ENCODE peak calls at places on chromosome 19, in five cellular contexts. M, D, I, G and Z are unnamed samples.
A peak's percentile ranks its signal among the peaks of the same experiment; 100 is the strongest.

GRCh38 chr19:1512671-1513491 is at the start of gene ADAMTSL5:
- DNase-seq in M (peak; percentile 28), D (no peak), I (peak; percentile 76), G (peak; percentile 82), Z (no peak)

GRCh38 chr19:48558018-48558684 is 6.2 kb downstream of the SULT2B1 start:
- DNase-seq in M (peak; percentile 40), D (no peak), I (no peak), G (peak; percentile 98), Z (peak; percentile 71)

GRCh38 chr19:14542721-14543328 is 13.4 kb downstream of the TECR start:
- DNase-seq in M (no peak), D (no peak), I (no peak), G (peak; percentile 53), Z (no peak)

GRCh38 chr19:51571599-51571998 is 516 bp downstream of the ZNF175 start:
- DNase-seq in M (peak; percentile 12), D (no peak), I (no peak), G (no peak), Z (no peak)

GRCh38 chr19:33225458-33225925 is at the start of gene SLC7A10:
- DNase-seq in M (no peak), D (no peak), I (no peak), G (no peak), Z (no peak)

GRCh38 chr19:7833225-7834156 is 3.5 kb downstream of the EVI5L start:
- DNase-seq in M (peak; percentile 33), D (no peak), I (no peak), G (no peak), Z (peak; percentile 92)

GRCh38 chr19:45638930-45639729 is at the start of gene EML2:
- DNase-seq in M (no peak), D (no peak), I (peak; percentile 63), G (peak; percentile 88), Z (peak; percentile 72)

GRCh38 chr19:51607077-51607476 is 23.1 kb downstream of the SIGLEC5 start:
- DNase-seq in M (no peak), D (no peak), I (no peak), G (no peak), Z (no peak)

GRCh38 chr19:6433165-6433564 is 398 bp downstream of the SLC25A41 start:
- DNase-seq in M (no peak), D (no peak), I (no peak), G (no peak), Z (no peak)

GRCh38 chr19:42038675-42039074 is 31.3 kb downstream of the GRIK5 start:
- DNase-seq in M (no peak), D (no peak), I (no peak), G (no peak), Z (no peak)

GRCh38 chr19:1259206-1259872 is 9.8 kb upstream of the CIRBP start:
- DNase-seq in M (peak; percentile 51), D (no peak), I (peak; percentile 89), G (peak; percentile 92), Z (peak; percentile 88)

GRCh38 chr19:16032509-16033135 is 43.7 kb upstream of the TPM4 start:
- DNase-seq in M (no peak), D (no peak), I (no peak), G (no peak), Z (no peak)

GRCh38 chr19:29482855-29483640 is 42.7 kb upstream of the VSTM2B start:
- DNase-seq in M (no peak), D (no peak), I (no peak), G (peak; percentile 39), Z (peak; percentile 10)

GRCh38 chr19:4144666-4145261 is 8.7 kb upstream of the CREB3L3 start:
- DNase-seq in M (peak; percentile 43), D (no peak), I (peak; percentile 74), G (peak; percentile 72), Z (no peak)